ENCODE peak calls at places on chromosomes 13 and 19, in four cellular contexts. F is fibroblast of lung, K is A549, U is PC-3. E is an unnamed sample.
A peak's percentile ranks its signal among the peaks of the same experiment; 100 is the strongest.

GRCh38 chr19:11324079-11324661 is 15.3 kb downstream of the RAB3D start:
- DNase-seq in F (peak; percentile 95), K (peak; percentile 74), U (peak; percentile 57), E (peak; percentile 63)

GRCh38 chr19:56942749-56943148 is 102.2 kb upstream of the PEG3 start:
- DNase-seq in F (no peak), K (no peak), U (no peak), E (peak; percentile 36)

GRCh38 chr19:4707956-4708650 is 15.5 kb downstream of the DPP9 start:
- DNase-seq in F (peak; percentile 63), K (no peak), U (no peak), E (peak; percentile 61)

GRCh38 chr13:32246468-32246867 is 68.7 kb downstream of the ZAR1L start:
- DNase-seq in F (peak; percentile 76), K (peak; percentile 69), U (peak; percentile 74), E (peak; percentile 72)

GRCh38 chr13:60482012-60482411 is 85.0 kb downstream of the TDRD3 start:
- DNase-seq in F (peak; percentile 31), K (no peak), U (no peak), E (no peak)

GRCh38 chr13:78317030-78317429 is 286.3 kb downstream of the POU4F1 start:
- DNase-seq in F (peak; percentile 33), K (no peak), U (peak; percentile 4), E (no peak)

GRCh38 chr19:18422530-18423191 is 3.5 kb downstream of the SSBP4 start:
- DNase-seq in F (no peak), K (no peak), U (no peak), E (no peak)

GRCh38 chr19:18775586-18776287 is 15.4 kb downstream of the COMP start:
- DNase-seq in F (peak; percentile 40), K (no peak), U (peak; percentile 58), E (no peak)

GRCh38 chr13:50082426-50083283 is 67.4 kb downstream of the KCNRG start:
- DNase-seq in F (peak; percentile 69), K (peak; percentile 91), U (peak; percentile 79), E (peak; percentile 39)

GRCh38 chr19:12574036-12574435 is 22.8 kb upstream of the ZNF564 start:
- DNase-seq in F (no peak), K (no peak), U (no peak), E (no peak)

GRCh38 chr19:18737954-18738351 is 53.2 kb downstream of the COMP start:
- DNase-seq in F (no peak), K (no peak), U (no peak), E (no peak)

GRCh38 chr13:32881792-32882175 is 134.4 kb upstream of the KL start:
- DNase-seq in F (no peak), K (no peak), U (peak; percentile 54), E (no peak)

DNA sequence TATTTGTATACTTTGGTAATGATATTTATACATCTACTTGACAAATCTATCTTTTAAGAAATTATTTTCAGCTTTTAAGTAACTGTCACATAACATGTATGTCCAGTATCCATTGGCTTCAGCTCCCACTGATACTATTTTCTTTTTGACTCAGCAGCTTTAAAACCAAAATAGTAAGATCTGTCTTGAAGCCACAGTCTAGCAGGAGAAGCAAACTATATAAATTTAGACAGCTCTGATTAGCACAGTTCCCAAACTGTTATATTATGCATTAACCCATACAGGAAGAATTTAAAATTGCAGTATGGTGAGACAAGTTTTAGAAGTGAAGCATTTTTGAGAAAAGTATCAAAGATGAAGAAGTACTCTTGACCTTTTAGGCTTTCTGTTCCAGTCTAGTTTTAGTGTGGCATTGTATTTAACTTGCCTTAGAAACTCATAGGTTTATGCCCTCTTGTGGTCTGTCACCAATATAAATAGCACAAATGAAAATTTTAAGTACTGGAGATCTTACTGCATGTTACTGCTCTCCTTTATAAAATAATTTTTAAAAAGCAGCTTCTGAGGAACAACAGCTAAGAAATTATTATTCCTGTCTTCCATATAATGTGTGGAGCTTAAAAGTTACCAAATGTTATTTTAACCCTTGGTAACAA is 24.7 kb downstream of the URI1 start:
- DNase-seq in F (peak; percentile 57), K (peak; percentile 57), U (peak; percentile 8), E (no peak)
- TF ChIP-seq CTCF in F (no peak), K (peak; percentile 66), U (peak; percentile 54), E (peak; percentile 15)

GRCh38 chr13:48533207-48533499 is 273 bp upstream of the RCBTB2 start:
- DNase-seq in F (no peak), K (no peak), U (no peak), E (no peak)

GRCh38 chr13:48536851-48537250 is 4.0 kb upstream of the RCBTB2 start:
- DNase-seq in F (no peak), K (no peak), U (no peak), E (no peak)

GRCh38 chr13:48533986-48534600 is 1.2 kb upstream of the RCBTB2 start:
- DNase-seq in F (no peak), K (no peak), U (no peak), E (no peak)

GRCh38 chr13:48535791-48536190 is 2.9 kb upstream of the RCBTB2 start:
- DNase-seq in F (no peak), K (no peak), U (no peak), E (no peak)

DNA sequence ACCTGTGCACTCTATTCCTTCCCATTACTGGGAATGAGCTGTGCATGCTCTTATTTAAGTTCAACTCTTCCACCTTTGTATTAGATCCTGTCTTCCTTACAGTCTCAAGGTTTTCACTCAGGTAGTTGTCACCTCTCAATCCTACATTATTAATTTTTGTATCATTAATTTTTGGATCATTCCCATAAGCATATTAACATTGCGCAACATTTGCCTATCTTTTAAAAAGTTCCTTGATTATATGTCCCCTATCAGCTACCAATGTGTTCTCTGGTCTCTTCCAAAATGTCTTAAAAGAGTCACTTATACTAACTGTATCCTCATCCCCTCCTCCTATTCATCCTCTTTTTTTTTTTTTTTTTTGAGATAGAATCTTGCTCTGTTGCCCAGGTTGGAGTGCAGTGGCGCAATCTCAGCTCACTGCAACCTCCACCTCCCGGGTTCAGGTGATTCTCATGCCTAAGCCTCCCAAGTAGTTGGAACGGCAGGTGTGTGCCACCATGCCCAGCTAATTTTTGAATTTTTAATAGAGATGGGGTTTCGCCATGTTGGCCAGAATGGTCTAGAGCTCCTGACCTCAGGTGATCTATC is 2.1 kb upstream of the RCBTB2 start:
- DNase-seq in F (no peak), K (no peak), U (no peak), E (no peak)
- H3K4me1 ChIP-seq in F (no peaks in the 10 kb centered on the region), K (no peaks in the 10 kb centered on the region), U (peaks cover 7% of the 10 kb centered on the region), E (peaks cover 21% of the 10 kb centered on the region)

GRCh38 chr19:1987197-1988187 is 28.0 kb downstream of the BTBD2 start:
- DNase-seq in F (no peak), K (no peak), U (no peak), E (no peak)
- TF ChIP-seq CTCF in F (no peak), K (no peak), U (no peak), E (no peak)

GRCh38 chr13:110381029-110381360 is 73.9 kb downstream of the COL4A2 start:
- DNase-seq in F (no peak), K (no peak), U (no peak), E (no peak)
- H3K4me1 ChIP-seq in F (peaks cover 23% of the 10 kb centered on the region), K (peaks cover 27% of the 10 kb centered on the region), U (peaks cover 39% of the 10 kb centered on the region), E (peaks cover 54% of the 10 kb centered on the region)

GRCh38 chr19:45253396-45254027 is 2.4 kb downstream of the MARK4 start:
- DNase-seq in F (no peak), K (no peak), U (no peak), E (no peak)

GRCh38 chr19:45256836-45257235 is 5.8 kb downstream of the MARK4 start:
- DNase-seq in F (no peak), K (no peak), U (no peak), E (no peak)

GRCh38 chr19:45251452-45252354 is 632 bp downstream of the MARK4 start:
- DNase-seq in F (peak; percentile 11), K (no peak), U (no peak), E (no peak)

GRCh38 chr19:45255611-45256157 is 4.6 kb downstream of the MARK4 start:
- DNase-seq in F (no peak), K (no peak), U (no peak), E (no peak)

GRCh38 chr19:45254044-45254531 is 3.0 kb downstream of the MARK4 start:
- DNase-seq in F (no peak), K (no peak), U (no peak), E (no peak)
- TF ChIP-seq CTCF in F (peak; percentile 9), K (no peak), U (peak; percentile 19), E (no peak)

GRCh38 chr13:113407103-113407530 is 43.2 kb upstream of the GRTP1 start:
- DNase-seq in F (no peak), K (no peak), U (no peak), E (no peak)

GRCh38 chr13:113404366-113404722 is 40.4 kb upstream of the GRTP1 start:
- DNase-seq in F (no peak), K (no peak), U (no peak), E (no peak)

GRCh38 chr13:113406321-113407102 is 42.6 kb upstream of the GRTP1 start:
- DNase-seq in F (no peak), K (no peak), U (no peak), E (no peak)

GRCh38 chr13:113404723-113405471 is 41.0 kb upstream of the GRTP1 start:
- DNase-seq in F (no peak), K (no peak), U (no peak), E (no peak)

GRCh38 chr13:113405481-113406300 is 41.8 kb upstream of the GRTP1 start:
- DNase-seq in F (peak; percentile 15), K (no peak), U (no peak), E (no peak)
- H3K4me1 ChIP-seq in F (peaks cover 7% of the 10 kb centered on the region), K (peaks cover 8% of the 10 kb centered on the region), U (peaks cover 9% of the 10 kb centered on the region), E (peaks cover 41% of the 10 kb centered on the region)

GRCh38 chr19:9329999-9330398 is 6.0 kb downstream of the ZNF559 start:
- DNase-seq in F (no peak), K (no peak), U (no peak), E (no peak)

GRCh38 chr19:9324584-9324962 is 594 bp downstream of the ZNF559 start:
- DNase-seq in F (no peak), K (no peak), U (no peak), E (no peak)

GRCh38 chr19:9321338-9321737 is 2.6 kb upstream of the ZNF559 start:
- DNase-seq in F (no peak), K (no peak), U (no peak), E (no peak)

GRCh38 chr19:9323557-9323918 is 441 bp upstream of the ZNF559 start:
- DNase-seq in F (peak; percentile 90), K (peak; percentile 79), U (peak; percentile 50), E (peak; percentile 83)

DNA sequence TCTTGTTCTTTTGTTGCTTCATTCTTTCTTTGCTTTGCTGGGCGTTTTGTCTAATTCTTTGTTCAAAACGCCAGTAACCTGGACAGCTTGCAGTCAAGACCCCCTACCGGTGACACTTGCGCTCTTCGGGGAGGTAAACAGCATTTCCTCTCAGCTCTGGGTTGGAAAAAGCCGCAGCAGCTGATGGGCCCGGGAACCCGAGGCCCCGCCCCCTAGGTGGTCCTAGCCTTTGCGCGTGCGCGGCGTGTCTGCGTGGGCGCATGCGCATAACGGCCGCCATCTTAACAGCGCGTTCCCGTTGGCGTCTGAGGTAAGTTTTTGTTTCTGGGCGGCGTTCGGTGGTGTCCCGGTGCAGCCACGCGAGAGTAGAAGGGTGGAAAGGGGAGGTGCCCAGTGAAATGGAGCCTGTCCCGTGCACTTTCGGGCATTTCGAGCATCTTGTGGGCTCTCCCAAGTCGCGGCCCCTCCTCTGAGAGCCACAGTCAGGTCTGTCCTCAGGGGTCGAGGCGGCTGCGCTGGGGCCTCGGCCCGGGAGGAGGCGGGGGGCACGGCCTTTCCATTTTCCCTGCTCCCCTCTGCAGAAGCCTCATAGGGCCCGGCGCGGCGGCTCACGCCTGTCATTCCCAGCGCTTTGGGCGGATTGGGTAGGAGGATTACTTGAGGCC is at the start of gene ZNF559:
- DNase-seq in F (peak; percentile 96), K (peak; percentile 94), U (peak; percentile 96), E (peak; percentile 93)
- TF ChIP-seq CTCF in F (peak; percentile 11), K (no peak), U (peak; percentile 38), E (no peak)

GRCh38 chr19:2235396-2236284 is 489 bp downstream of the PLEKHJ1 start:
- DNase-seq in F (no peak), K (no peak), U (no peak), E (peak; percentile 54)
- H3K4me1 ChIP-seq in F (peaks cover 10% of the 10 kb centered on the region), K (peaks cover 29% of the 10 kb centered on the region), U (peaks cover 26% of the 10 kb centered on the region), E (peaks cover 74% of the 10 kb centered on the region)

E was measured in heart right ventricle.